ENCODE peak calls at places on chromosomes 3 and 15, in five cellular contexts. One of them, this sample, is unnamed. For H3K4me1, the result is how much of the 10 kb centered on the place peaks cover.

GRCh38 chr15:68701886-68702285 is 118.8 kb downstream of the ANP32A start:
- DNase-seq in right lobe of liver: no peak
- DNase-seq in prostate gland: no peak
- DNase-seq in hepatocyte: no peak
- DNase-seq in H9: no peak
- DNase-seq in this sample: no peak

GRCh38 chr3:194884649-194885315 is 199.1 kb downstream of the FAM43A start:
- DNase-seq in prostate gland: no peak
- DNase-seq in hepatocyte: no peak
- DNase-seq in H9: peak
- DNase-seq in right lobe of liver: no peak
- DNase-seq in this sample: peak

GRCh38 chr3:149128856-149129255 is 582 bp upstream of the HPS3 start:
- DNase-seq in H9: no peak
- DNase-seq in right lobe of liver: no peak
- DNase-seq in hepatocyte: no peak
- DNase-seq in prostate gland: no peak
- DNase-seq in this sample: no peak

GRCh38 chr3:187750041-187750512 is 4.8 kb upstream of the BCL6 start:
- DNase-seq in right lobe of liver: peak
- DNase-seq in prostate gland: peak
- DNase-seq in H9: peak
- DNase-seq in hepatocyte: peak
- DNase-seq in this sample: peak

GRCh38 chr3:14480207-14481017 is 59.7 kb downstream of the GRIP2 start:
- DNase-seq in H9: no peak
- DNase-seq in right lobe of liver: no peak
- DNase-seq in prostate gland: no peak
- DNase-seq in hepatocyte: peak
- DNase-seq in this sample: peak

GRCh38 chr3:70000563-70001081 is 1.1 kb downstream of the SAMMSON start:
- DNase-seq in H9: no peak
- DNase-seq in prostate gland: no peak
- DNase-seq in hepatocyte: peak
- DNase-seq in right lobe of liver: no peak
- DNase-seq in this sample: no peak

GRCh38 chr3:183291511-183292031 is 38.5 kb downstream of the B3GNT5 start:
- DNase-seq in H9: no peak
- DNase-seq in right lobe of liver: no peak
- DNase-seq in prostate gland: no peak
- DNase-seq in hepatocyte: no peak
- DNase-seq in this sample: peak

GRCh38 chr3:47865192-47865591 is 62.3 kb downstream of the DHX30 start:
- DNase-seq in hepatocyte: no peak
- DNase-seq in right lobe of liver: no peak
- DNase-seq in prostate gland: no peak
- DNase-seq in H9: no peak
- DNase-seq in this sample: no peak

GRCh38 chr3:123331651-123332050 is 117.2 kb downstream of the ADCY5 start:
- DNase-seq in hepatocyte: no peak
- DNase-seq in right lobe of liver: no peak
- DNase-seq in H9: no peak
- DNase-seq in prostate gland: no peak
- DNase-seq in this sample: no peak

GRCh38 chr15:92460023-92460422 is 66.3 kb downstream of the ST8SIA2 start:
- DNase-seq in H9: no peak
- DNase-seq in hepatocyte: no peak
- DNase-seq in prostate gland: no peak
- DNase-seq in right lobe of liver: no peak
- DNase-seq in this sample: no peak

GRCh38 chr3:126267169-126267975 is 87.0 kb upstream of the ALDH1L1 start:
- DNase-seq in prostate gland: peak
- DNase-seq in hepatocyte: peak
- DNase-seq in H9: peak
- DNase-seq in right lobe of liver: peak
- DNase-seq in this sample: peak

GRCh38 chr3:122064318-122064717 is 9.2 kb downstream of the CD86 start:
- DNase-seq in right lobe of liver: no peak
- DNase-seq in H9: no peak
- DNase-seq in hepatocyte: no peak
- DNase-seq in prostate gland: no peak
- DNase-seq in this sample: no peak

GRCh38 chr3:87420171-87420570 is 143.8 kb upstream of the POU1F1 start:
- DNase-seq in hepatocyte: no peak
- DNase-seq in right lobe of liver: no peak
- DNase-seq in prostate gland: no peak
- DNase-seq in H9: no peak
- DNase-seq in this sample: no peak

GRCh38 chr3:158279584-158279983 is 169.7 kb downstream of the RSRC1 start:
- DNase-seq in H9: no peak
- DNase-seq in prostate gland: no peak
- DNase-seq in hepatocyte: no peak
- DNase-seq in right lobe of liver: no peak
- DNase-seq in this sample: no peak

GRCh38 chr3:48410205-48411040 is 19.5 kb downstream of the PLXNB1 start:
- DNase-seq in hepatocyte: no peak
- DNase-seq in H9: no peak
- DNase-seq in right lobe of liver: peak
- DNase-seq in prostate gland: no peak
- DNase-seq in this sample: no peak

GRCh38 chr15:78037328-78037727 is 40.2 kb downstream of the TBC1D2B start:
- DNase-seq in H9: no peak
- DNase-seq in right lobe of liver: no peak
- DNase-seq in prostate gland: no peak
- DNase-seq in hepatocyte: no peak
- DNase-seq in this sample: no peak

GRCh38 chr3:13109516-13109915 is 36.3 kb upstream of the IQSEC1 start:
- DNase-seq in right lobe of liver: no peak
- DNase-seq in prostate gland: no peak
- DNase-seq in hepatocyte: no peak
- DNase-seq in H9: no peak
- DNase-seq in this sample: no peak

GRCh38 chr3:125480656-125481374 is 39.2 kb downstream of the SNX4 start:
- DNase-seq in prostate gland: no peak
- DNase-seq in H9: no peak
- DNase-seq in hepatocyte: no peak
- DNase-seq in right lobe of liver: no peak
- DNase-seq in this sample: peak

GRCh38 chr3:127593187-127593586 is 2.7 kb upstream of the TPRA1 start:
- DNase-seq in right lobe of liver: no peak
- DNase-seq in H9: no peak
- DNase-seq in prostate gland: no peak
- DNase-seq in hepatocyte: no peak
- DNase-seq in this sample: no peak

GRCh38 chr3:114674041-114674440 is 380.2 kb downstream of the TIGIT start:
- DNase-seq in prostate gland: no peak
- DNase-seq in hepatocyte: no peak
- DNase-seq in H9: no peak
- DNase-seq in right lobe of liver: no peak
- DNase-seq in this sample: no peak

GRCh38 chr15:48086582-48086981 is 34.2 kb upstream of the SLC24A5 start:
- DNase-seq in hepatocyte: no peak
- DNase-seq in prostate gland: no peak
- DNase-seq in H9: no peak
- DNase-seq in right lobe of liver: no peak
- DNase-seq in this sample: no peak

GRCh38 chr3:102449341-102449740 is 14.5 kb downstream of the ZPLD1 start:
- DNase-seq in prostate gland: no peak
- DNase-seq in right lobe of liver: no peak
- DNase-seq in H9: no peak
- DNase-seq in hepatocyte: no peak
- DNase-seq in this sample: no peak

GRCh38 chr15:43268111-43269105 is 1.7 kb upstream of the TGM5 start:
- DNase-seq in prostate gland: no peak
- DNase-seq in right lobe of liver: no peak
- DNase-seq in hepatocyte: no peak
- DNase-seq in H9: peak
- DNase-seq in this sample: no peak

GRCh38 chr15:79973445-79974180 is 2.6 kb upstream of the BCL2A1 start:
- DNase-seq in right lobe of liver: no peak
- DNase-seq in prostate gland: no peak
- DNase-seq in H9: no peak
- DNase-seq in hepatocyte: no peak
- DNase-seq in this sample: no peak

GRCh38 chr3:131350506-131350905 is 31.1 kb upstream of the NUDT16 start:
- DNase-seq in H9: no peak
- DNase-seq in hepatocyte: no peak
- DNase-seq in right lobe of liver: no peak
- DNase-seq in prostate gland: no peak
- DNase-seq in this sample: peak

GRCh38 chr15:32987067-32987466 is 207.4 kb downstream of the FMN1 start:
- DNase-seq in prostate gland: no peak
- DNase-seq in right lobe of liver: no peak
- DNase-seq in hepatocyte: no peak
- DNase-seq in H9: no peak
- DNase-seq in this sample: no peak

GRCh38 chr3:182606905-182607504 is 186.3 kb upstream of the ATP11B start:
- DNase-seq in hepatocyte: peak
- DNase-seq in prostate gland: no peak
- DNase-seq in H9: no peak
- DNase-seq in right lobe of liver: no peak
- DNase-seq in this sample: no peak

GRCh38 chr3:116046350-116046749 is 398.9 kb downstream of the LSAMP start:
- DNase-seq in prostate gland: no peak
- DNase-seq in H9: no peak
- DNase-seq in hepatocyte: no peak
- DNase-seq in right lobe of liver: no peak
- DNase-seq in this sample: no peak

GRCh38 chr15:89335289-89336041 is 841 bp upstream of the POLG start:
- DNase-seq in hepatocyte: peak
- DNase-seq in H9: peak
- DNase-seq in right lobe of liver: no peak
- DNase-seq in prostate gland: peak
- DNase-seq in this sample: no peak

GRCh38 chr3:10744098-10744465 is 71.9 kb upstream of the SLC6A11 start:
- DNase-seq in right lobe of liver: no peak
- DNase-seq in H9: peak
- DNase-seq in prostate gland: no peak
- DNase-seq in hepatocyte: no peak
- DNase-seq in this sample: no peak
- TF ChIP-seq CTCF in right lobe of liver: no peak
- TF ChIP-seq CTCF in H9: peak
- TF ChIP-seq CTCF in prostate gland: no peak
- TF ChIP-seq CTCF in hepatocyte: no peak
- TF ChIP-seq CTCF in this sample: peak

GRCh38 chr15:74857082-74857655 is 14.2 kb upstream of the ULK3 start:
- DNase-seq in prostate gland: no peak
- DNase-seq in right lobe of liver: no peak
- DNase-seq in hepatocyte: no peak
- DNase-seq in H9: no peak
- DNase-seq in this sample: no peak
- H3K27ac ChIP-seq in prostate gland: no peak
- H3K27ac ChIP-seq in right lobe of liver: no peak
- H3K27ac ChIP-seq in hepatocyte: peak
- H3K27ac ChIP-seq in H9: no peak
- H3K27ac ChIP-seq in this sample: no peak

GRCh38 chr3:53595660-53596059 is 101.2 kb downstream of the CACNA1D start:
- DNase-seq in H9: no peak
- DNase-seq in prostate gland: no peak
- DNase-seq in right lobe of liver: no peak
- DNase-seq in hepatocyte: no peak
- DNase-seq in this sample: no peak

GRCh38 chr3:53599780-53600179 is 105.4 kb downstream of the CACNA1D start:
- DNase-seq in H9: no peak
- DNase-seq in prostate gland: no peak
- DNase-seq in right lobe of liver: no peak
- DNase-seq in hepatocyte: no peak
- DNase-seq in this sample: no peak

GRCh38 chr3:53594276-53594675 is 99.9 kb downstream of the CACNA1D start:
- DNase-seq in right lobe of liver: no peak
- DNase-seq in hepatocyte: no peak
- DNase-seq in H9: no peak
- DNase-seq in prostate gland: no peak
- DNase-seq in this sample: no peak

GRCh38 chr3:53593611-53594010 is 99.2 kb downstream of the CACNA1D start:
- DNase-seq in right lobe of liver: no peak
- DNase-seq in prostate gland: no peak
- DNase-seq in hepatocyte: no peak
- DNase-seq in H9: no peak
- DNase-seq in this sample: no peak

DNA sequence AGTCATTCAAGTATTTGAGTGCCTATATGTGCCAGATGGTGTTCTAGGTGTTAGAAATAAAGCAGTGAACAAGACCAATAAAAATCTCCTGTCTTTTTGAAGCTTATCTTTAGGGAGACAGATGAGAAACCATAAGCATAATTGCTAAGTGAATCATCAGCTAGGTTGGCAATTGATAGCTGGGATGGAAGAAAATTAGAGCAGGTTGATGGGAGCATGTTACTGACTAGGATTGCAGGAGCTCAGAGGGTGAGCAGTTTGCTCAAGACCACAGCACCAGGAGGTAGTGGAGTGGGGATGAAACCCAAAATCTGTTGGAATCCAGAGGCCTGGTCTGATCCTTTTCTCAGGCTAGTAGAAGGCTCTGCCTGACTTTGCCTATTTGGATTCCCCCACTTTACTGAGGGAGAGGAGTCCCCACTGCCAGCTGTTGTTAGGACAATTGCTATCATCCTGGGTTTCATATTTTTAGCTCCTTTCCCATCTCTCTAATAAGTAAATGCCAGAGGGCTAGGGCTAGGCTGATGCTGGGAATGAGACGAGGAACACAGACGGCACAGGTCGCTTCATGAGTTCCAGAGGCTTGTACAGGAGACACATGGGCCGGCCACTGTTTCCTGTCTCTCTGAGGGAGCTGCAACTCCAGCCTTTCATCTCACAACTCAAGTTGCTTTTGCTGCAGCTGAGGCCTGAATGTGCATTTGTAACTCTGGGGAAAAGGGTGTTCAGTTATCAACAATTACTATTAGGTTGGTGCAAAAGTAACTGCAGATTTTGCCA is 102.9 kb downstream of the CACNA1D start:
- DNase-seq in H9: no peak
- DNase-seq in prostate gland: no peak
- DNase-seq in hepatocyte: no peak
- DNase-seq in right lobe of liver: no peak
- DNase-seq in this sample: no peak
- H3K4me1 ChIP-seq in H9: under half
- H3K4me1 ChIP-seq in prostate gland: under half
- H3K4me1 ChIP-seq in hepatocyte: under half
- H3K4me1 ChIP-seq in right lobe of liver: under half
- H3K4me1 ChIP-seq in this sample: under half

GRCh38 chr3:94117729-94118128 is 54.9 kb downstream of the NSUN3 start:
- DNase-seq in hepatocyte: no peak
- DNase-seq in right lobe of liver: no peak
- DNase-seq in prostate gland: no peak
- DNase-seq in H9: no peak
- DNase-seq in this sample: no peak

GRCh38 chr3:94118390-94118789 is 55.5 kb downstream of the NSUN3 start:
- DNase-seq in right lobe of liver: no peak
- DNase-seq in H9: no peak
- DNase-seq in hepatocyte: no peak
- DNase-seq in prostate gland: no peak
- DNase-seq in this sample: no peak

GRCh38 chr3:94110854-94111253 is 48.0 kb downstream of the NSUN3 start:
- DNase-seq in prostate gland: no peak
- DNase-seq in hepatocyte: no peak
- DNase-seq in H9: no peak
- DNase-seq in right lobe of liver: no peak
- DNase-seq in this sample: no peak

GRCh38 chr3:94114667-94115066 is 51.8 kb downstream of the NSUN3 start:
- DNase-seq in prostate gland: no peak
- DNase-seq in hepatocyte: no peak
- DNase-seq in H9: no peak
- DNase-seq in right lobe of liver: no peak
- DNase-seq in this sample: no peak

GRCh38 chr3:94115482-94115881 is 52.6 kb downstream of the NSUN3 start:
- DNase-seq in hepatocyte: peak
- DNase-seq in prostate gland: no peak
- DNase-seq in H9: no peak
- DNase-seq in right lobe of liver: no peak
- DNase-seq in this sample: peak
- TF ChIP-seq CTCF in hepatocyte: peak
- TF ChIP-seq CTCF in prostate gland: peak
- TF ChIP-seq CTCF in H9: peak
- TF ChIP-seq CTCF in right lobe of liver: peak
- TF ChIP-seq CTCF in this sample: peak

This sample was measured in foreskin keratinocyte.